ENCODE peak calls at places on chromosomes 16 and 17, in six cellular contexts. One of them, this sample, is unnamed.

GRCh38 chr16:50196736-50197135 is 43.6 kb downstream of the TENT4B start:
- DNase-seq in endothelial cell of umbilical vein: no peak
- DNase-seq in A549: no peak
- DNase-seq in GM12878: no peak
- DNase-seq in K562: no peak
- DNase-seq in HepG2: no peak
- DNase-seq in this sample: no peak

GRCh38 chr17:10233157-10233556 is 34.8 kb upstream of the GAS7 start:
- DNase-seq in endothelial cell of umbilical vein: no peak
- DNase-seq in A549: no peak
- DNase-seq in GM12878: no peak
- DNase-seq in K562: no peak
- DNase-seq in HepG2: no peak
- DNase-seq in this sample: peak; percentile 40

GRCh38 chr17:32627233-32628008 is 140.6 kb downstream of the CDK5R1 start:
- DNase-seq in endothelial cell of umbilical vein: no peak
- DNase-seq in A549: no peak
- DNase-seq in GM12878: no peak
- DNase-seq in K562: no peak
- DNase-seq in HepG2: no peak
- DNase-seq in this sample: no peak

GRCh38 chr17:75034236-75034908 is 12.4 kb downstream of the ATP5PD start:
- DNase-seq in endothelial cell of umbilical vein: peak; percentile 88
- DNase-seq in A549: peak; percentile 97
- DNase-seq in GM12878: peak; percentile 88
- DNase-seq in K562: peak; percentile 96
- DNase-seq in HepG2: peak; percentile 94
- DNase-seq in this sample: peak; percentile 90

GRCh38 chr17:57545836-57546305 is 199.2 kb downstream of the CCDC182 start:
- DNase-seq in endothelial cell of umbilical vein: no peak
- DNase-seq in A549: no peak
- DNase-seq in GM12878: no peak
- DNase-seq in K562: no peak
- DNase-seq in HepG2: no peak
- DNase-seq in this sample: no peak

GRCh38 chr17:13704333-13704732 is 102.6 kb upstream of the HS3ST3A1 start:
- DNase-seq in endothelial cell of umbilical vein: no peak
- DNase-seq in A549: no peak
- DNase-seq in GM12878: no peak
- DNase-seq in K562: no peak
- DNase-seq in HepG2: no peak
- DNase-seq in this sample: no peak

GRCh38 chr16:86245895-86246294 is 264.4 kb upstream of the FOXF1 start:
- DNase-seq in endothelial cell of umbilical vein: no peak
- DNase-seq in A549: no peak
- DNase-seq in GM12878: no peak
- DNase-seq in K562: no peak
- DNase-seq in HepG2: no peak
- DNase-seq in this sample: no peak

GRCh38 chr16:31088459-31089183 is at the start of gene PRSS53:
- DNase-seq in endothelial cell of umbilical vein: no peak
- DNase-seq in A549: no peak
- DNase-seq in GM12878: no peak
- DNase-seq in K562: no peak
- DNase-seq in HepG2: no peak
- DNase-seq in this sample: no peak

GRCh38 chr17:75646626-75646968 is 13.4 kb downstream of the SMIM5 start:
- DNase-seq in endothelial cell of umbilical vein: no peak
- DNase-seq in A549: no peak
- DNase-seq in GM12878: no peak
- DNase-seq in K562: no peak
- DNase-seq in HepG2: no peak
- DNase-seq in this sample: no peak

GRCh38 chr16:54936086-54936978 is 5.7 kb downstream of the IRX5 start:
- DNase-seq in endothelial cell of umbilical vein: peak; percentile 14
- DNase-seq in A549: no peak
- DNase-seq in GM12878: no peak
- DNase-seq in K562: no peak
- DNase-seq in HepG2: no peak
- DNase-seq in this sample: peak; percentile 91

GRCh38 chr16:54174750-54175149 is 111.8 kb downstream of the IRX3 start:
- DNase-seq in endothelial cell of umbilical vein: no peak
- DNase-seq in A549: no peak
- DNase-seq in GM12878: no peak
- DNase-seq in K562: no peak
- DNase-seq in HepG2: peak; percentile 34
- DNase-seq in this sample: no peak

GRCh38 chr17:40901981-40902862 is 17.2 kb upstream of the KRT20 start:
- DNase-seq in endothelial cell of umbilical vein: no peak
- DNase-seq in A549: peak; percentile 95
- DNase-seq in GM12878: no peak
- DNase-seq in K562: no peak
- DNase-seq in HepG2: peak; percentile 99
- DNase-seq in this sample: no peak

GRCh38 chr17:82963104-82963950 is 116.1 kb upstream of the METRNL start:
- DNase-seq in endothelial cell of umbilical vein: peak; percentile 76
- DNase-seq in A549: peak; percentile 28
- DNase-seq in GM12878: no peak
- DNase-seq in K562: no peak
- DNase-seq in HepG2: no peak
- DNase-seq in this sample: no peak

GRCh38 chr17:27573971-27574525 is 56.9 kb upstream of the LGALS9 start:
- DNase-seq in endothelial cell of umbilical vein: no peak
- DNase-seq in A549: peak; percentile 42
- DNase-seq in GM12878: no peak
- DNase-seq in K562: peak; percentile 98
- DNase-seq in HepG2: no peak
- DNase-seq in this sample: peak; percentile 46

GRCh38 chr17:77863814-77864161 is 94.7 kb upstream of the TNRC6C start:
- DNase-seq in endothelial cell of umbilical vein: no peak
- DNase-seq in A549: no peak
- DNase-seq in GM12878: no peak
- DNase-seq in K562: peak; percentile 62
- DNase-seq in HepG2: peak; percentile 24
- DNase-seq in this sample: peak; percentile 93

GRCh38 chr17:36594626-36595401 is 3.1 kb downstream of the DHRS11 start:
- DNase-seq in endothelial cell of umbilical vein: no peak
- DNase-seq in A549: no peak
- DNase-seq in GM12878: no peak
- DNase-seq in K562: peak; percentile 33
- DNase-seq in HepG2: no peak
- DNase-seq in this sample: no peak

GRCh38 chr17:14776791-14777190 is 475.9 kb downstream of the HS3ST3B1 start:
- DNase-seq in endothelial cell of umbilical vein: no peak
- DNase-seq in A549: no peak
- DNase-seq in GM12878: no peak
- DNase-seq in K562: no peak
- DNase-seq in HepG2: no peak
- DNase-seq in this sample: no peak

GRCh38 chr17:2190014-2190413 is 113.6 kb downstream of the SMG6 start:
- DNase-seq in endothelial cell of umbilical vein: no peak
- DNase-seq in A549: peak; percentile 25
- DNase-seq in GM12878: no peak
- DNase-seq in K562: no peak
- DNase-seq in HepG2: no peak
- DNase-seq in this sample: no peak

GRCh38 chr17:7864995-7865650 is 7.3 kb downstream of the CYB5D1 start:
- DNase-seq in endothelial cell of umbilical vein: no peak
- DNase-seq in A549: no peak
- DNase-seq in GM12878: no peak
- DNase-seq in K562: no peak
- DNase-seq in HepG2: no peak
- DNase-seq in this sample: no peak

DNA sequence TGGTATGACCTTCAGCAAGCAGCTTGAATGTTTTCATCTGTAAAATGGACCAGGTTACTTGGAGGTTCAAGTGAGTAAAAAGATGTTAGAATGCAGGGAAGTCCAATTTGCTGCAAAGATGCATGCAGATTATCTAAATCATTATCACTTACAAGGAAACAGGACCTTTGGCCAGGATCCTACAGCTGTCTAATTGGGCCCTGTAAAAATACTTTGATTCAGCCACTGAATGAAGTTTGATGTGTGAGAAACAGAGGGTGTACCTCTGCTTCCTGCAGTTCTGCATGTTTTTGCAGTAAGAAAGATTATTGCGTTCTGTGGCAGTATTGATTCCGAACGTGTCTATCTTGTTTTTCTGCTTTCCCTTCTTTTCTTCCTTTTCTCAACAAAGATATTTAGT is 10.2 kb downstream of the CDH13 start:
- DNase-seq in endothelial cell of umbilical vein: no peak
- DNase-seq in A549: no peak
- DNase-seq in GM12878: no peak
- DNase-seq in K562: no peak
- DNase-seq in HepG2: no peak
- DNase-seq in this sample: no peak
- TF ChIP-seq MYC in endothelial cell of umbilical vein: no peak
- TF ChIP-seq MYC in A549: no peak
- TF ChIP-seq MYC in GM12878: no peak
- TF ChIP-seq MYC in K562: no peak
- TF ChIP-seq MYC in HepG2: no peak
- TF ChIP-seq MYC in this sample: no peak

GRCh38 chr16:89720520-89720858 is 209 bp downstream of the VPS9D1 start:
- DNase-seq in endothelial cell of umbilical vein: no peak
- DNase-seq in A549: no peak
- DNase-seq in GM12878: no peak
- DNase-seq in K562: no peak
- DNase-seq in HepG2: peak; percentile 66
- DNase-seq in this sample: no peak
- TF ChIP-seq MAX in endothelial cell of umbilical vein: no peak
- TF ChIP-seq MAX in A549: no peak
- TF ChIP-seq MAX in GM12878: no peak
- TF ChIP-seq MAX in K562: no peak
- TF ChIP-seq MAX in HepG2: no peak
- TF ChIP-seq MAX in this sample: no peak

GRCh38 chr16:11877374-11877773 is 26.0 kb upstream of the RSL1D1 start:
- DNase-seq in endothelial cell of umbilical vein: no peak
- DNase-seq in A549: no peak
- DNase-seq in GM12878: no peak
- DNase-seq in K562: no peak
- DNase-seq in HepG2: no peak
- DNase-seq in this sample: no peak

GRCh38 chr16:11884035-11884434 is 31.7 kb downstream of the GSPT1 start:
- DNase-seq in endothelial cell of umbilical vein: no peak
- DNase-seq in A549: no peak
- DNase-seq in GM12878: no peak
- DNase-seq in K562: no peak
- DNase-seq in HepG2: no peak
- DNase-seq in this sample: no peak

GRCh38 chr16:11876306-11876705 is 25.0 kb upstream of the RSL1D1 start:
- DNase-seq in endothelial cell of umbilical vein: no peak
- DNase-seq in A549: no peak
- DNase-seq in GM12878: no peak
- DNase-seq in K562: no peak
- DNase-seq in HepG2: no peak
- DNase-seq in this sample: no peak

GRCh38 chr16:11875721-11876120 is 24.4 kb upstream of the RSL1D1 start:
- DNase-seq in endothelial cell of umbilical vein: no peak
- DNase-seq in A549: no peak
- DNase-seq in GM12878: no peak
- DNase-seq in K562: no peak
- DNase-seq in HepG2: no peak
- DNase-seq in this sample: no peak

DNA sequence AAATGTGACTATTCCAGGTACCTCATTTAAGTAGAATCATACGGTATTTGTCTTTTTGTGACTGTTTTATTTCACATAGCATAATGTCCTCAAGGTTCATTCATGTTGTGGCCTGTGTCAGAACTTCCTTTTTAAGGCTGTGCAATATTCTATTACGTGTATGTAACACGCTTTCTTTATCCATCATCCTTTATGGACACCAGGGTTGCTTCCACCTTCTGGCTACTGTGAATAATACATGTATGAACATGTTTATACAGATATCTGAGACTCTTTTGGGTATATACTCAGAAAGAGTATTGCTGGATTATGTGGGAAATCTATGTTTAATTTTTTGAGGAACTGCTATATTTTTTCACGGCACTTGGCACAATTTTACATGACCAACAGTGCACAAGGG is 28.7 kb upstream of the RSL1D1 start:
- DNase-seq in endothelial cell of umbilical vein: no peak
- DNase-seq in A549: no peak
- DNase-seq in GM12878: no peak
- DNase-seq in K562: no peak
- DNase-seq in HepG2: no peak
- DNase-seq in this sample: no peak
- TF ChIP-seq CTCF in endothelial cell of umbilical vein: no peak
- TF ChIP-seq CTCF in A549: no peak
- TF ChIP-seq CTCF in GM12878: no peak
- TF ChIP-seq CTCF in K562: no peak
- TF ChIP-seq CTCF in HepG2: no peak
- TF ChIP-seq CTCF in this sample: no peak

GRCh38 chr16:71500964-71501363 is 11.8 kb upstream of the ZNF19 start:
- DNase-seq in endothelial cell of umbilical vein: no peak
- DNase-seq in A549: no peak
- DNase-seq in GM12878: no peak
- DNase-seq in K562: no peak
- DNase-seq in HepG2: no peak
- DNase-seq in this sample: no peak

GRCh38 chr16:71499775-71500364 is 10.7 kb upstream of the ZNF19 start:
- DNase-seq in endothelial cell of umbilical vein: peak; percentile 71
- DNase-seq in A549: peak; percentile 67
- DNase-seq in GM12878: peak; percentile 28
- DNase-seq in K562: peak; percentile 72
- DNase-seq in HepG2: peak; percentile 68
- DNase-seq in this sample: peak; percentile 73

GRCh38 chr16:71501562-71501961 is 12.4 kb upstream of the ZNF19 start:
- DNase-seq in endothelial cell of umbilical vein: no peak
- DNase-seq in A549: no peak
- DNase-seq in GM12878: no peak
- DNase-seq in K562: no peak
- DNase-seq in HepG2: no peak
- DNase-seq in this sample: peak; percentile 27

GRCh38 chr16:71507061-71507460 is 17.9 kb upstream of the ZNF19 start:
- DNase-seq in endothelial cell of umbilical vein: no peak
- DNase-seq in A549: no peak
- DNase-seq in GM12878: no peak
- DNase-seq in K562: no peak
- DNase-seq in HepG2: no peak
- DNase-seq in this sample: no peak

GRCh38 chr16:71504901-71505300 is 15.8 kb upstream of the ZNF19 start:
- DNase-seq in endothelial cell of umbilical vein: no peak
- DNase-seq in A549: no peak
- DNase-seq in GM12878: no peak
- DNase-seq in K562: no peak
- DNase-seq in HepG2: no peak
- DNase-seq in this sample: no peak
- TF ChIP-seq MYC in endothelial cell of umbilical vein: no peak
- TF ChIP-seq MYC in A549: no peak
- TF ChIP-seq MYC in GM12878: no peak
- TF ChIP-seq MYC in K562: no peak
- TF ChIP-seq MYC in HepG2: no peak
- TF ChIP-seq MYC in this sample: no peak

DNA sequence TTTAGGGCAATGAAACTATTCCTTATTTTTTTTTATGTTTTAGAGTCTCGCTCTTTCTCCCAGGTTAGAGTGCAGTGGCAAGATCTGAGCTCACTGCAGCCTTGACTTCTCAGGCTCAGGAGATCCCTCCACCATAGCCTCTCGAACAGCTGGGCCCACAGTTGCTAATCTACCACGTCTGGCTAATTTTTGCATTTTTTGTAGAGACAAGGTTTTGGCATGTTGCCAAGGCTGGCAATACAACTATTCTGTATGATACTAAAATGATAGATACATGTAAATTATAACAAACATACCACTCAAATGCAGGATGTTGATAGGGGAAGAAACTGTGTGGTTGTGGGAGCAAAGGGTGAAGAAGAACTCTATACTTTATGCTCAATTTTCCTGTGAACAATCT is 401.3 kb downstream of the ZFHX3 start:
- DNase-seq in endothelial cell of umbilical vein: peak; percentile 5
- DNase-seq in A549: no peak
- DNase-seq in GM12878: no peak
- DNase-seq in K562: no peak
- DNase-seq in HepG2: no peak
- DNase-seq in this sample: no peak
- TF ChIP-seq MAX in endothelial cell of umbilical vein: no peak
- TF ChIP-seq MAX in A549: no peak
- TF ChIP-seq MAX in GM12878: no peak
- TF ChIP-seq MAX in K562: no peak
- TF ChIP-seq MAX in HepG2: no peak
- TF ChIP-seq MAX in this sample: no peak

This sample was measured in NB4.